ENCODE peak calls at places on chromosomes 3 and 15, in five cellular contexts. One of them, this sample, is unnamed. For H3K4me1, the result is how much of the 10 kb centered on the place peaks cover.

GRCh38 chr3:100697183-100697582 is 12.1 kb upstream of the TFG start:
- DNase-seq in H9: no peak
- DNase-seq in neural progenitor cell: no peak
- DNase-seq in IMR-90: no peak
- DNase-seq in H1: no peak
- DNase-seq in this sample: no peak

GRCh38 chr15:40312370-40313158 is 4.8 kb upstream of the PLCB2 start:
- DNase-seq in neural progenitor cell: no peak
- DNase-seq in H1: no peak
- DNase-seq in H9: no peak
- DNase-seq in IMR-90: no peak
- DNase-seq in this sample: no peak

GRCh38 chr3:174193559-174193958 is 665.6 kb upstream of the NAALADL2 start:
- DNase-seq in H9: no peak
- DNase-seq in neural progenitor cell: no peak
- DNase-seq in H1: no peak
- DNase-seq in IMR-90: peak
- DNase-seq in this sample: no peak

GRCh38 chr15:88844749-88845386 is 41.6 kb downstream of the ACAN start:
- DNase-seq in H1: no peak
- DNase-seq in neural progenitor cell: no peak
- DNase-seq in IMR-90: no peak
- DNase-seq in H9: no peak
- DNase-seq in this sample: no peak

GRCh38 chr3:129439381-129439816 is 349 bp downstream of the MBD4 start:
- DNase-seq in neural progenitor cell: peak
- DNase-seq in H9: no peak
- DNase-seq in H1: no peak
- DNase-seq in IMR-90: no peak
- DNase-seq in this sample: no peak

GRCh38 chr3:178236555-178237277 is 299.5 kb upstream of the KCNMB2 start:
- DNase-seq in H9: no peak
- DNase-seq in H1: no peak
- DNase-seq in IMR-90: peak
- DNase-seq in neural progenitor cell: no peak
- DNase-seq in this sample: no peak

GRCh38 chr15:73165844-73166243 is 113.6 kb downstream of the NEO1 start:
- DNase-seq in H1: no peak
- DNase-seq in IMR-90: no peak
- DNase-seq in neural progenitor cell: no peak
- DNase-seq in H9: no peak
- DNase-seq in this sample: no peak

GRCh38 chr3:87088984-87089841 is 98.3 kb upstream of the VGLL3 start:
- DNase-seq in neural progenitor cell: peak
- DNase-seq in H1: no peak
- DNase-seq in H9: peak
- DNase-seq in IMR-90: peak
- DNase-seq in this sample: no peak

GRCh38 chr3:148718982-148719862 is 21.5 kb downstream of the AGTR1 start:
- DNase-seq in H1: no peak
- DNase-seq in H9: peak
- DNase-seq in neural progenitor cell: peak
- DNase-seq in IMR-90: peak
- DNase-seq in this sample: peak

DNA sequence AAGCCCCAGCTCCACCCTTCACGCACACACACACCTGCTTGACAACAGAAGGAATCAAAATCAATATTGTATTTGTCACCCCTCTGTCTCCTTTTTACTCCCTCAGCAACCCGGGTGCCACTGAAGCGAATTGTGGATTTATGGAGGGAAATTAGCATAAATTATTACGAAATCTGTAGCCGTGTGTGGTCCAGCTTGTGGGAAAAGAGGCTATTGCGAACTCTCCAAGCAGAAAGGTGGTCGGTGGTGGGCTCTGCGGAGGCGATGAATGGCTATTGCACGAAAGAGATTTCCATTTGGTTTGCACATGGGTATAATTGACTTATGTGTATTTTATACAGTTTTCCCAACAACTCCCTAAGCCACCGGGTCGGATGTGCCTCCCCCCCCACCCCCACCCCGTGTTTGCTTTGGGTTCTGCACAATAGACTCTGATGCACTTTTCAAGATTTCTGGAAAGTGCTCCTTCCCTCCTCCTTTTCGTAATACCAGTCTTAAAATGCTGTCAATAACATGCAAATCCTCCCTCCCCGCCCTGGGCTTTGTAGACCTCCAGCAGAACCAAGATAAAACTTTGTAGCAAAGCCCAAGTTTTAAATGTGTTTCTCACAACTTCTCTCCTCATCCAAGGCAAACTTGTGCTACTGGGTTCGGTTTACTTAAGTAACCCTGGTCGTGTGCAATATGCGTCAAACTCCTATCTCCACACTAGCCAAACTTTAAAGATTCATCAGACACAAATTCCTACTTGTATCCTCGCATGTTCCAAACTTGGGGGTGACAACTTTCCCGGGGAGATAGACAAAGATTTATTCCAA is 3.1 kb upstream of the FOXB1 start:
- DNase-seq in H9: no peak
- DNase-seq in IMR-90: no peak
- DNase-seq in neural progenitor cell: peak
- DNase-seq in H1: no peak
- DNase-seq in this sample: peak
- H3K9ac ChIP-seq in H9: no peak
- H3K9ac ChIP-seq in IMR-90: no peak
- H3K9ac ChIP-seq in neural progenitor cell: no peak
- H3K9ac ChIP-seq in H1: no peak
- H3K9ac ChIP-seq in this sample: no peak

GRCh38 chr3:66396888-66397287 is 103.9 kb downstream of the LRIG1 start:
- DNase-seq in neural progenitor cell: no peak
- DNase-seq in IMR-90: no peak
- DNase-seq in H9: no peak
- DNase-seq in H1: no peak
- DNase-seq in this sample: peak
- H3K4me1 ChIP-seq in neural progenitor cell: under half
- H3K4me1 ChIP-seq in IMR-90: under half
- H3K4me1 ChIP-seq in H9: under half
- H3K4me1 ChIP-seq in H1: under half
- H3K4me1 ChIP-seq in this sample: under half

GRCh38 chr3:161914703-161915102 is 418.1 kb downstream of the OTOL1 start:
- DNase-seq in neural progenitor cell: peak
- DNase-seq in IMR-90: peak
- DNase-seq in H1: peak
- DNase-seq in H9: peak
- DNase-seq in this sample: peak
- TF ChIP-seq CTCF in neural progenitor cell: peak
- TF ChIP-seq CTCF in IMR-90: peak
- TF ChIP-seq CTCF in H1: peak
- TF ChIP-seq CTCF in H9: peak
- TF ChIP-seq CTCF in this sample: peak

GRCh38 chr3:5198986-5199731 is 11.7 kb downstream of the EDEM1 start:
- DNase-seq in neural progenitor cell: no peak
- DNase-seq in H1: no peak
- DNase-seq in IMR-90: no peak
- DNase-seq in H9: no peak
- DNase-seq in this sample: no peak
- H3K9ac ChIP-seq in neural progenitor cell: no peak
- H3K9ac ChIP-seq in H1: no peak
- H3K9ac ChIP-seq in IMR-90: no peak
- H3K9ac ChIP-seq in H9: no peak
- H3K9ac ChIP-seq in this sample: no peak

DNA sequence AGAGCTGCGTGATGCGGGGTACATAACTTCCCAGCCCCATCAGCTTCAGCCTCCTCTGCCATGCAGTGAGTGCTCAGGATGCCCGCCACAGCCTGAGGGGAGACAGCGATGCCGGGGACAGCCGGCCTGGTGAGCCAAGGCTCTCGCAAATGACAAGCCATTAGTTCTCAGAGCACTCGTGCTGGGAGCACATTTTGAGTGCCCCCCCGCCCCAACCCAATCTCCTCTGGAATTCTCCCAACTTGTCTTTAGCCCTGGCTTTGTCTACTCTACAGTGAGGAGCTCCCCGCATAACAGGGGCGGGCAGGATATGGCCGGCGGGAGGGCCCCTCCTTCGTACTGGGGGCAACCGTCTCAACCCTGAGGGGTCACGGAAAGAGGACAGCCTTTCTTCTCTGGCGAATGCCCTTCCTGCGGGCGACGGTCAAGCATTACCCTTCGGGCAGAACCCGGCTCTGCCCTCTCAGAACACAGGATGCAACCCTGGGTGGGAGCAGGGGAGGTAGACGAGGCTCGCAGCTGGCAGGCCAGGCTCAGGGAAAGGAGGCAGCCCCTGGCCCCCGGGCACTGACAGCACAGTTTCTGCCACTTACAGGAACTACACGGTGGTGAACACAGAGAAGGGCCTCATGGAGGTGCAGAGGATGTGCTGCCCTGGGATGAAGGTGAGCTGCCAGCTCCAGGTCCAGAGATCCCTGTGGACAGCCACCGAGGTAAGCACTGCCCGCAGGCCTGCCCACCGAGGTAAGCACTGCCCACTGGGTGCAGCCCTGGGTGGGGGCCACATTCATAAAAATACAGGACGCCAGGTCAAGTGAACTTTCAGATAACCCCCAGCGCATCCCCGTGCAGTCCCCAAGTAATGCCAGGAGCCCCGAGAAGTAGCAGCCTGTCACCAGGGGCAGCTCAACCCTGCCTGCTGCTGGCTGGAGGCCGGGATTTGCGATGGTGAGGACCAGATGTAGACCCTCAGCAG is 141.7 kb downstream of the LRRK1 start:
- DNase-seq in neural progenitor cell: no peak
- DNase-seq in H1: no peak
- DNase-seq in IMR-90: no peak
- DNase-seq in H9: peak
- DNase-seq in this sample: peak
- H3K4me1 ChIP-seq in neural progenitor cell: under half
- H3K4me1 ChIP-seq in H1: under half
- H3K4me1 ChIP-seq in IMR-90: under half
- H3K4me1 ChIP-seq in H9: under half
- H3K4me1 ChIP-seq in this sample: under half

DNA sequence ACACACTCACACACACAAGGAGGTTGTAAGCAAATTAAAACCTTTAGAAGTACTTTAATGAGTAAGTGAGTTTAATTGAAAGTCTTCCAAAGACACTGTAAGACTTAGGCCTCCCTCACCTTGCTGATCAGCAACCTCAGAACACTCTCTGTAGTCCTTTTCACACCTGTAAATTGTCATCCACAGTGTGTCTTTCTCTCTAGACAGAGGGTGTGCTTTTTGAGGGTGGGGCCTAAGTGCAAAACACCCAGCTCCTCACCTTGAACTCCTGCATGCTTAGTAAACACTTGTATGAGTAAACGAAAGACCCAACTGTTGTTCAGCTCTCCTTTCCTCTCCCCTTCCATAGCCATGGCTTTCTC is 183.2 kb upstream of the IL12A start:
- DNase-seq in IMR-90: no peak
- DNase-seq in H1: no peak
- DNase-seq in neural progenitor cell: no peak
- DNase-seq in H9: no peak
- DNase-seq in this sample: no peak
- TF ChIP-seq CTCF in IMR-90: no peak
- TF ChIP-seq CTCF in H1: no peak
- TF ChIP-seq CTCF in neural progenitor cell: no peak
- TF ChIP-seq CTCF in H9: no peak
- TF ChIP-seq CTCF in this sample: no peak

GRCh38 chr3:109460961-109461360 is 123.6 kb upstream of the DPPA4 start:
- DNase-seq in neural progenitor cell: no peak
- DNase-seq in H1: no peak
- DNase-seq in IMR-90: no peak
- DNase-seq in H9: no peak
- DNase-seq in this sample: no peak
- H3K9ac ChIP-seq in neural progenitor cell: no peak
- H3K9ac ChIP-seq in H1: no peak
- H3K9ac ChIP-seq in IMR-90: no peak
- H3K9ac ChIP-seq in H9: no peak
- H3K9ac ChIP-seq in this sample: no peak

DNA sequence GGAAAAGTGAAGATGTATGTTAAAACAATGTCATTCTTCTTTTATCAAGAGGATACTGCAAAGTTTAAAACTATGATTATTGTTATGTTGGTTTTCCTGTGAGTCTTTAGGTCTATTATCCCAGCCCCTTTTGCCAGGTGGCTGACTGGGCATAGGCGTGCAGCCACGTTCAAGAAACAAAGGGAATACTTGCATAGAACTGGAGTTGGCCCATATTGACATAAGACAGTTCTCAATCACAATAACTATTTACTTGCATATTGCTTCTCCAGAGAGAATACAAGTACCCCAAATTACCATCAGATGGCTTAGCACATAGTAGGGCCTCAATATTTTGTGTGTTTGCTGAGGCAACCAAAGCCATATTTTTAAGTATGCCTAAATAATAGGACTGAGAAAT is 65.1 kb downstream of the RBMS3 start:
- DNase-seq in H9: no peak
- DNase-seq in IMR-90: no peak
- DNase-seq in H1: no peak
- DNase-seq in neural progenitor cell: no peak
- DNase-seq in this sample: no peak
- H3K4me1 ChIP-seq in H9: under half
- H3K4me1 ChIP-seq in IMR-90: under half
- H3K4me1 ChIP-seq in H1: under half
- H3K4me1 ChIP-seq in neural progenitor cell: under half
- H3K4me1 ChIP-seq in this sample: under half